ENCODE peak calls at places on chromosome 4, in five cellular contexts. R, Y, V, J and Z are unnamed samples.

GRCh38 chr4:86493460-86493859 is 100.7 kb upstream of the PTPN13 start:
- ATAC-seq in R (no peak), Y (no peak), V (no peak), J (no peak), Z (no peak)

GRCh38 chr4:169203891-169204290 is 66.9 kb downstream of the SH3RF1 start:
- ATAC-seq in R (no peak), Y (no peak), V (no peak), J (no peak), Z (no peak)

GRCh38 chr4:185265942-185266341 is 56.5 kb downstream of the SNX25 start:
- ATAC-seq in R (no peak), Y (peak; percentile 79), V (no peak), J (peak; percentile 42), Z (peak; percentile 92)

GRCh38 chr4:17497890-17498523 is 13.9 kb downstream of the QDPR start:
- ATAC-seq in R (no peak), Y (no peak), V (no peak), J (no peak), Z (no peak)

GRCh38 chr4:36316544-36317082 is 35.2 kb downstream of the DTHD1 start:
- ATAC-seq in R (no peak), Y (no peak), V (no peak), J (peak; percentile 81), Z (no peak)

GRCh38 chr4:184262901-184263300 is 45.2 kb upstream of the ENPP6 start:
- ATAC-seq in R (no peak), Y (no peak), V (no peak), J (peak; percentile 37), Z (no peak)

GRCh38 chr4:102263024-102263787 is 82.1 kb downstream of the SLC39A8 start:
- ATAC-seq in R (peak; percentile 96), Y (peak; percentile 77), V (peak; percentile 82), J (peak; percentile 88), Z (peak; percentile 77)

GRCh38 chr4:24646777-24647460 is 62.6 kb upstream of the DHX15 start:
- ATAC-seq in R (no peak), Y (no peak), V (no peak), J (no peak), Z (no peak)

GRCh38 chr4:139241784-139242151 is 38.3 kb downstream of the MGARP start:
- ATAC-seq in R (no peak), Y (no peak), V (no peak), J (no peak), Z (no peak)

GRCh38 chr4:28436191-28437080 is 1575.8 kb downstream of the STIM2 start:
- ATAC-seq in R (no peak), Y (no peak), V (no peak), J (no peak), Z (no peak)

GRCh38 chr4:6116696-6117285 is 83.6 kb downstream of the JAKMIP1 start:
- ATAC-seq in R (no peak), Y (no peak), V (no peak), J (no peak), Z (no peak)

GRCh38 chr4:25884040-25884788 is 21.4 kb upstream of the SEL1L3 start:
- ATAC-seq in R (no peak), Y (no peak), V (no peak), J (no peak), Z (peak; percentile 68)

GRCh38 chr4:173181769-173182374 is 13.3 kb downstream of the GALNT7 start:
- ATAC-seq in R (peak; percentile 65), Y (no peak), V (no peak), J (peak; percentile 77), Z (no peak)

GRCh38 chr4:161554372-161554990 is 609.3 kb downstream of the FSTL5 start:
- ATAC-seq in R (peak; percentile 60), Y (no peak), V (no peak), J (no peak), Z (no peak)

GRCh38 chr4:13642163-13642562 is 14.6 kb upstream of the BOD1L1 start:
- ATAC-seq in R (no peak), Y (no peak), V (no peak), J (no peak), Z (no peak)

GRCh38 chr4:48623182-48623780 is 133.2 kb downstream of the ZAR1 start:
- ATAC-seq in R (no peak), Y (no peak), V (no peak), J (no peak), Z (no peak)

GRCh38 chr4:147737623-147738022 is 5.7 kb downstream of the ARHGAP10 start:
- ATAC-seq in R (no peak), Y (no peak), V (no peak), J (no peak), Z (no peak)

GRCh38 chr4:140095694-140096482 is 58.1 kb downstream of the MAML3 start:
- ATAC-seq in R (peak; percentile 59), Y (peak; percentile 76), V (peak; percentile 86), J (peak; percentile 83), Z (peak; percentile 18)

GRCh38 chr4:142645478-142646108 is 200.5 kb downstream of the INPP4B start:
- ATAC-seq in R (no peak), Y (no peak), V (peak; percentile 36), J (peak; percentile 58), Z (no peak)

GRCh38 chr4:123350191-123350544 is 46.4 kb upstream of the SPRY1 start:
- ATAC-seq in R (peak; percentile 49), Y (no peak), V (no peak), J (peak; percentile 30), Z (no peak)

GRCh38 chr4:42646999-42647541 is 9.8 kb downstream of the ATP8A1 start:
- ATAC-seq in R (no peak), Y (no peak), V (no peak), J (no peak), Z (no peak)

GRCh38 chr4:26235500-26235899 is 85.3 kb upstream of the RBPJ start:
- ATAC-seq in R (no peak), Y (no peak), V (no peak), J (no peak), Z (no peak)

GRCh38 chr4:184150102-184150839 is 67.4 kb downstream of the ENPP6 start:
- ATAC-seq in R (no peak), Y (no peak), V (no peak), J (no peak), Z (no peak)

GRCh38 chr4:147633113-147633512 is 15.9 kb downstream of the TMEM184C start:
- ATAC-seq in R (no peak), Y (no peak), V (no peak), J (no peak), Z (no peak)

GRCh38 chr4:174154455-174154854 is 129.0 kb downstream of the FBXO8 start:
- ATAC-seq in R (no peak), Y (no peak), V (no peak), J (no peak), Z (no peak)

GRCh38 chr4:145870155-145871020 is 68.2 kb downstream of the ZNF827 start:
- ATAC-seq in R (no peak), Y (no peak), V (no peak), J (no peak), Z (no peak)

GRCh38 chr4:182923796-182924365 is 6.7 kb upstream of the DCTD start:
- ATAC-seq in R (no peak), Y (no peak), V (no peak), J (no peak), Z (no peak)

GRCh38 chr4:155017426-155017825 is 191.0 kb upstream of the NPY2R start:
- ATAC-seq in R (no peak), Y (no peak), V (no peak), J (no peak), Z (no peak)

GRCh38 chr4:33606951-33607350 is 2637.4 kb downstream of the ARAP2 start:
- ATAC-seq in R (no peak), Y (no peak), V (no peak), J (no peak), Z (no peak)

GRCh38 chr4:83267121-83267834 is 17.3 kb downstream of the COQ2 start:
- ATAC-seq in R (no peak), Y (no peak), V (no peak), J (no peak), Z (no peak)

GRCh38 chr4:7295917-7296660 is 103.8 kb downstream of the SORCS2 start:
- ATAC-seq in R (peak; percentile 77), Y (no peak), V (no peak), J (no peak), Z (no peak)

GRCh38 chr4:109079177-109079576 is 223.3 kb downstream of the COL25A1 start:
- ATAC-seq in R (no peak), Y (no peak), V (no peak), J (no peak), Z (no peak)

GRCh38 chr4:56646341-56646740 is 34.8 kb downstream of the HOPX start:
- ATAC-seq in R (no peak), Y (no peak), V (no peak), J (no peak), Z (no peak)

GRCh38 chr4:185480016-185480732 is 8.6 kb upstream of the CCDC110 start:
- ATAC-seq in R (no peak), Y (no peak), V (no peak), J (no peak), Z (no peak)